ENCODE peak calls at places on chromosomes 5 and 9, in ten cellular contexts. Q is occipital lobe; A is NCI-H1092 treated with DMSO at 0.1 percent for 48 hours; L is stimulated activated CD8-positive, alpha-beta memory T cell treated with anti-CD3 and anti-CD28 coated beads, Interleukin-15, amount 100 ng/mL, for 1 hour; K is activated CD4-positive, alpha-beta memory T cell treated with anti-CD3 and anti-CD28 coated beads for 36 hours; G is hippocampal formation; R is thoracic aorta; N is CD8-positive, alpha-beta T cell; X is left cardiac atrium; V is cerebellum. S is an unnamed sample.

GRCh38 chr9:19036611-19037010 is 3.6 kb upstream of the SAXO1 start:
- DNase-seq in L (no peak), Q (no peak), V (no peak), R (no peak), K (no peak), N (no peak), A (no peak), X (no peak), G (no peak), S (no peak)

GRCh38 chr9:4226331-4227250 is 73.3 kb downstream of the GLIS3 start:
- DNase-seq in L (no peak), V (no peak), G (no peak), N (no peak), A (no peak), R (no peak), K (no peak), Q (no peak), X (no peak), S (no peak)

GRCh38 chr5:95619096-95619495 is 791 bp upstream of the GPR150 start:
- DNase-seq in A (no peak), R (no peak), L (no peak), X (no peak), K (no peak), Q (no peak), V (no peak), N (no peak), G (no peak), S (no peak)

GRCh38 chr5:130290219-130290618 is 386.0 kb downstream of the CHSY3 start:
- DNase-seq in G (no peak), X (no peak), A (no peak), L (no peak), V (no peak), N (no peak), Q (no peak), K (no peak), R (no peak), S (no peak)

GRCh38 chr9:84140535-84141101 is 160.0 kb downstream of the RMI1 start:
- DNase-seq in N (peak), A (peak), G (peak), L (no peak), Q (no peak), X (no peak), V (no peak), K (peak), R (no peak), S (no peak)

GRCh38 chr5:147887925-147888324 is 9.4 kb downstream of the SCGB3A2 start:
- DNase-seq in K (no peak), N (no peak), G (no peak), A (no peak), L (no peak), R (no peak), X (no peak), Q (no peak), V (no peak), S (no peak)

GRCh38 chr5:52378237-52378636 is 409.5 kb upstream of the ITGA1 start:
- DNase-seq in G (no peak), N (no peak), K (no peak), A (no peak), Q (no peak), R (no peak), L (no peak), V (no peak), X (no peak), S (no peak)

GRCh38 chr5:150122158-150122510 is 33.5 kb downstream of the PDGFRB start:
- DNase-seq in L (no peak), A (no peak), R (no peak), V (no peak), K (peak), X (no peak), G (no peak), Q (no peak), N (no peak), S (no peak)

GRCh38 chr5:80151890-80152289 is 104.0 kb downstream of the SERINC5 start:
- DNase-seq in R (no peak), N (no peak), X (no peak), K (no peak), V (no peak), Q (no peak), L (no peak), A (no peak), G (no peak), S (no peak)

GRCh38 chr9:109799792-109800191 is 19.8 kb downstream of the PALM2AKAP2 start:
- DNase-seq in A (no peak), X (no peak), G (no peak), K (no peak), Q (no peak), R (no peak), V (no peak), L (no peak), N (no peak), S (no peak)

GRCh38 chr5:144333336-144333920 is 162.8 kb downstream of the KCTD16 start:
- DNase-seq in K (no peak), Q (no peak), V (no peak), N (no peak), A (peak), R (no peak), L (no peak), X (no peak), G (no peak), S (no peak)

GRCh38 chr9:134585021-134585561 is 56.5 kb upstream of the COL5A1 start:
- DNase-seq in A (no peak), G (no peak), Q (no peak), V (no peak), L (no peak), N (no peak), K (no peak), R (no peak), X (no peak), S (no peak)

GRCh38 chr5:135577421-135577820 is 1.4 kb downstream of the CXCL14 start:
- DNase-seq in G (no peak), K (no peak), N (no peak), V (no peak), L (no peak), R (no peak), A (no peak), Q (no peak), X (no peak), S (no peak)

GRCh38 chr5:141800629-141801028 is 77.6 kb downstream of the PCDH1 start:
- DNase-seq in X (no peak), A (no peak), K (no peak), L (no peak), G (no peak), N (no peak), Q (no peak), R (no peak), V (no peak), S (no peak)

GRCh38 chr5:80963521-80963895 is 3.3 kb downstream of the RASGRF2 start:
- DNase-seq in N (no peak), K (no peak), L (no peak), V (no peak), X (no peak), Q (no peak), R (no peak), G (no peak), A (no peak), S (no peak)

GRCh38 chr9:135948446-135948845 is 12.7 kb downstream of the UBAC1 start:
- DNase-seq in K (no peak), G (no peak), L (no peak), N (no peak), Q (no peak), R (no peak), V (no peak), X (no peak), A (no peak), S (no peak)

GRCh38 chr9:3528466-3528865 is 2.7 kb upstream of the RFX3 start:
- DNase-seq in Q (no peak), K (peak), X (no peak), V (no peak), G (no peak), L (peak), N (peak), A (no peak), R (no peak), S (peak)

GRCh38 chr5:150192462-150192861 is 2.6 kb downstream of the SLC6A7 start:
- DNase-seq in V (peak), A (no peak), Q (no peak), X (no peak), L (no peak), K (no peak), G (no peak), R (no peak), N (no peak), S (no peak)

GRCh38 chr5:147442134-147442726 is 67.6 kb downstream of the DPYSL3 start:
- DNase-seq in Q (no peak), A (no peak), N (no peak), L (no peak), R (no peak), V (no peak), K (no peak), X (no peak), G (no peak), S (no peak)

GRCh38 chr9:87290241-87290700 is 207.4 kb upstream of the DAPK1 start:
- DNase-seq in V (no peak), N (no peak), L (no peak), X (no peak), A (no peak), R (no peak), G (no peak), K (no peak), Q (no peak), S (no peak)

GRCh38 chr5:9512452-9512851 is 33.4 kb downstream of the SEMA5A start:
- DNase-seq in A (no peak), L (no peak), Q (no peak), K (no peak), N (no peak), R (no peak), V (no peak), G (no peak), X (no peak), S (no peak)

GRCh38 chr5:153965102-153965645 is 73.5 kb downstream of the FAM114A2 start:
- DNase-seq in K (peak), R (no peak), G (peak), A (peak), L (no peak), N (peak), V (peak), Q (no peak), X (no peak), S (no peak)

GRCh38 chr5:1003296-1003937 is 5.2 kb upstream of the NKD2 start:
- DNase-seq in V (no peak), K (peak), L (no peak), N (no peak), A (peak), R (peak), X (no peak), G (no peak), Q (no peak), S (no peak)

GRCh38 chr5:57696906-57697590 is 214.4 kb upstream of the ACTBL2 start:
- DNase-seq in V (no peak), N (no peak), G (no peak), Q (no peak), R (no peak), K (no peak), X (peak), L (no peak), A (no peak), S (no peak)

GRCh38 chr9:31323726-31324444 is 1060.6 kb upstream of the ACO1 start:
- DNase-seq in L (no peak), K (no peak), G (no peak), X (no peak), Q (no peak), V (no peak), N (no peak), A (no peak), R (no peak), S (no peak)

GRCh38 chr5:131224387-131225191 is 39.3 kb upstream of the CDC42SE2 start:
- DNase-seq in L (no peak), G (peak), N (peak), K (peak), A (no peak), X (peak), V (no peak), Q (no peak), R (no peak), S (no peak)

GRCh38 chr5:53069626-53070025 is 39.9 kb downstream of the MOCS2 start:
- DNase-seq in G (no peak), K (peak), A (no peak), Q (no peak), N (no peak), X (no peak), L (no peak), R (no peak), V (peak), S (peak)

GRCh38 chr9:76018767-76019166 is 128.3 kb downstream of the PCSK5 start:
- DNase-seq in A (no peak), K (no peak), V (no peak), G (no peak), L (no peak), R (no peak), N (no peak), Q (no peak), X (no peak), S (no peak)

GRCh38 chr9:89226076-89226475 is 47.5 kb upstream of the SHC3 start:
- DNase-seq in A (no peak), L (no peak), X (peak), V (peak), N (no peak), G (no peak), R (no peak), K (no peak), Q (no peak), S (no peak)

GRCh38 chr5:178425621-178426068 is 164.5 kb downstream of the COL23A1 start:
- DNase-seq in X (no peak), R (no peak), A (no peak), N (no peak), Q (no peak), L (no peak), V (no peak), G (no peak), K (no peak), S (no peak)

GRCh38 chr5:143229896-143230675 is 173.4 kb downstream of the NR3C1 start:
- DNase-seq in R (no peak), K (peak), A (no peak), N (peak), Q (peak), G (no peak), L (no peak), V (peak), X (no peak), S (no peak)

GRCh38 chr5:132297211-132297940 is 3.2 kb downstream of the SLC22A4 start:
- DNase-seq in A (no peak), V (no peak), R (no peak), G (no peak), K (no peak), Q (no peak), N (no peak), X (no peak), L (no peak), S (no peak)

GRCh38 chr5:89374818-89375521 is 492.0 kb upstream of the MEF2C start:
- DNase-seq in V (no peak), Q (no peak), N (no peak), R (no peak), K (no peak), G (no peak), A (peak), L (no peak), X (no peak), S (no peak)

GRCh38 chr5:156155638-156156037 is 171.3 kb upstream of the SGCD start:
- DNase-seq in G (no peak), K (no peak), Q (no peak), X (no peak), V (no peak), R (no peak), N (no peak), L (no peak), A (no peak), S (no peak)

GRCh38 chr5:104347119-104347708 is 784.6 kb upstream of the NUDT12 start:
- DNase-seq in K (no peak), L (no peak), X (no peak), N (no peak), A (peak), R (no peak), G (no peak), Q (no peak), V (no peak), S (no peak)

S was measured in stimulated activated CD4-positive, alpha-beta T cell treated with anti-CD3 and anti-CD28 coated beads, TNF-alpha, amount 100 ng/mL, for 1 hour.